ENCODE peak calls at places on chromosomes 16 and 17, in five cellular contexts. A, P, J, H and Z are unnamed samples. For H3K36me3, the result is how much of the 10 kb centered on the place peaks cover.

GRCh38 chr17:19369846-19370492 is 7.4 kb upstream of the B9D1 start:
- DNase-seq in J (no peak), H (no peak), P (peak), A (no peak), Z (no peak)

GRCh38 chr16:87076950-87077749 is 240.0 kb downstream of the C16orf95 start:
- DNase-seq in H (no peak), J (no peak), P (peak), A (peak), Z (peak)

GRCh38 chr17:65099941-65100315 is 37.2 kb upstream of the RGS9 start:
- DNase-seq in J (peak), A (peak), H (no peak), P (peak), Z (peak)

GRCh38 chr17:44187131-44187899 is 543 bp downstream of the TMUB2 start:
- DNase-seq in J (no peak), A (no peak), P (no peak), H (peak), Z (no peak)

GRCh38 chr17:4968166-4968915 is 724 bp upstream of the SPAG7 start:
- DNase-seq in H (no peak), P (no peak), J (no peak), A (no peak), Z (no peak)

GRCh38 chr16:11155284-11155806 is 100.7 kb downstream of the SOCS1 start:
- DNase-seq in J (no peak), H (no peak), P (no peak), A (no peak), Z (no peak)

GRCh38 chr17:21602176-21602575 is 90.1 kb upstream of the KCNJ18 start:
- DNase-seq in H (no peak), P (no peak), J (no peak), A (no peak), Z (no peak)

GRCh38 chr17:76540381-76541300 is 797 bp downstream of the PRCD start:
- DNase-seq in H (peak), J (peak), A (peak), P (peak), Z (no peak)

GRCh38 chr16:8982816-8983215 is 19.1 kb upstream of the USP7 start:
- DNase-seq in J (no peak), A (no peak), H (no peak), P (no peak), Z (no peak)

GRCh38 chr16:50261707-50262235 is 4.6 kb upstream of the ADCY7 start:
- DNase-seq in A (peak), H (no peak), P (peak), J (no peak), Z (peak)

GRCh38 chr17:62807812-62808575 is at the start of gene MARCHF10:
- DNase-seq in A (peak), P (no peak), J (no peak), H (no peak), Z (peak)

GRCh38 chr16:634051-634670 is 1.9 kb downstream of the METTL26 start:
- DNase-seq in J (no peak), A (no peak), P (no peak), H (no peak), Z (peak)

GRCh38 chr16:9102943-9103342 is 11.5 kb downstream of the HAPSTR1 start:
- DNase-seq in A (no peak), J (no peak), P (no peak), H (no peak), Z (no peak)

GRCh38 chr17:77120866-77121265 is 19.9 kb upstream of the SEC14L1 start:
- DNase-seq in A (no peak), P (no peak), H (no peak), J (no peak), Z (no peak)

GRCh38 chr16:87681990-87682570 is 79.8 kb downstream of the JPH3 start:
- DNase-seq in P (no peak), H (no peak), J (no peak), A (no peak), Z (no peak)

GRCh38 chr17:27952366-27952765 is 59.2 kb upstream of the LYRM9 start:
- DNase-seq in H (no peak), A (no peak), P (no peak), J (no peak), Z (no peak)

GRCh38 chr16:82331974-82332750 is 162.1 kb upstream of the MPHOSPH6 start:
- DNase-seq in A (peak), J (no peak), P (no peak), H (no peak), Z (no peak)

GRCh38 chr16:70349783-70350182 is 3.1 kb downstream of the DDX19A start:
- DNase-seq in P (no peak), H (no peak), J (no peak), A (no peak), Z (no peak)

GRCh38 chr16:5027086-5027485 is 6.6 kb downstream of the NAGPA start:
- DNase-seq in A (no peak), P (no peak), J (no peak), H (no peak), Z (no peak)

GRCh38 chr16:25501530-25502255 is 190.1 kb upstream of the HS3ST4 start:
- DNase-seq in H (no peak), J (no peak), A (no peak), P (no peak), Z (no peak)

GRCh38 chr16:48687421-48688038 is 77.5 kb upstream of the N4BP1 start:
- DNase-seq in P (no peak), J (no peak), H (peak), A (peak), Z (peak)

GRCh38 chr16:5428932-5429331 is 331.3 kb upstream of the EEF2KMT start:
- DNase-seq in H (no peak), P (no peak), A (no peak), J (no peak), Z (no peak)

GRCh38 chr17:31715436-31715835 is 143.6 kb downstream of the COPRS start:
- DNase-seq in J (no peak), A (no peak), H (no peak), P (no peak), Z (peak)

GRCh38 chr16:69848635-69849545 is 86.8 kb downstream of the WWP2 start:
- DNase-seq in P (peak), A (peak), H (peak), J (peak), Z (peak)

GRCh38 chr17:79325707-79326106 is 251.1 kb downstream of the ENGASE start:
- DNase-seq in P (no peak), A (no peak), H (no peak), J (no peak), Z (no peak)

GRCh38 chr16:48158296-48158695 is 2.5 kb upstream of the ABCC12 start:
- DNase-seq in A (no peak), P (no peak), H (no peak), J (no peak), Z (no peak)

GRCh38 chr16:57532251-57532625 is 4.1 kb downstream of the CCDC102A start:
- DNase-seq in J (no peak), P (peak), H (no peak), A (peak), Z (peak)

GRCh38 chr17:17551361-17551760 is 40.1 kb downstream of the PEMT start:
- DNase-seq in A (no peak), P (no peak), J (no peak), H (no peak), Z (no peak)

GRCh38 chr16:25045696-25046381 is 30.7 kb upstream of the ARHGAP17 start:
- DNase-seq in J (no peak), P (no peak), A (no peak), H (no peak), Z (no peak)

GRCh38 chr17:82913304-82914043 is 73.7 kb upstream of the ZNF750 start:
- DNase-seq in A (peak), H (no peak), P (no peak), J (no peak), Z (peak)

GRCh38 chr17:42512733-42513251 is 23.2 kb upstream of the NAGLU start:
- DNase-seq in P (peak), H (no peak), A (no peak), J (no peak), Z (no peak)

GRCh38 chr16:75714661-75715060 is 11.6 kb downstream of the CPHXL start:
- DNase-seq in P (no peak), H (no peak), J (no peak), A (no peak), Z (no peak)

DNA sequence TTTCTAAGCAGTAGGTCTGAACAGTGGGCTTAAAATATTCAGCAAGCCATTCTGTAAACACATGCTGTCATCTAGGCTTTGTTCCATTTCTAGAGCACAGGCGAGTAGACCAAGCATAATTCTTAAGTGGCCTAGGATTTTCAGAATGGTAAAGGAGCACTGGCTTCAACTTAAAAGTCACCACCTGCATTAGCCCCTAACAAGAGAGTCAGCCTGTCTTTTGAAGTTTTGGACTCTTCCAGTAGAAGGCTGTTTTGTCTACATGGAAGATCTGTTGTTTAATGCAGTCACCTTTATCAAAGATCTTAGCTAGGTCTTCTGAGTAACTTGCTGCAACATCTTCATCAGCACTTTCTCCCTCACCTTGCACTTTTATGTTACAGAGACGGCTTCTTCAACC is 36.6 kb downstream of the TTC19 start:
- DNase-seq in A (no peak), J (no peak), P (no peak), H (no peak), Z (no peak)
- H3K36me3 ChIP-seq in A (half or more), J (under half), P (half or more), H (half or more), Z (under half)

GRCh38 chr17:40647549-40648325 is at the start of gene SMARCE1:
- DNase-seq in A (peak), P (peak), J (peak), H (peak), Z (peak)
- TF ChIP-seq EP300 in A (no peak), P (no peak), J (no peak), H (no peak), Z (no peak)

GRCh38 chr16:73028721-73029361 is 19.1 kb downstream of the ZFHX3 start:
- DNase-seq in J (no peak), P (peak), A (no peak), H (no peak), Z (no peak)
- H3K27ac ChIP-seq in J (no peak), P (no peak), A (no peak), H (no peak), Z (no peak)

GRCh38 chr16:66605177-66605999 is 884 bp downstream of the CMTM3 start:
- DNase-seq in H (no peak), A (peak), J (no peak), P (peak), Z (no peak)

GRCh38 chr16:66601471-66601870 is 3.0 kb upstream of the CMTM3 start:
- DNase-seq in H (no peak), A (no peak), J (no peak), P (no peak), Z (no peak)

GRCh38 chr16:66603537-66604375 is 748 bp upstream of the CMTM3 start:
- DNase-seq in H (no peak), A (peak), J (peak), P (peak), Z (peak)

GRCh38 chr16:66606000-66606751 is 1.7 kb downstream of the CMTM3 start:
- DNase-seq in J (no peak), A (no peak), H (no peak), P (no peak), Z (no peak)

GRCh38 chr16:66604376-66605176 is at the start of gene CMTM3:
- DNase-seq in P (peak), A (peak), H (no peak), J (peak), Z (peak)
- H3K36me3 ChIP-seq in P (under half), A (under half), H (under half), J (under half), Z (under half)

DNA sequence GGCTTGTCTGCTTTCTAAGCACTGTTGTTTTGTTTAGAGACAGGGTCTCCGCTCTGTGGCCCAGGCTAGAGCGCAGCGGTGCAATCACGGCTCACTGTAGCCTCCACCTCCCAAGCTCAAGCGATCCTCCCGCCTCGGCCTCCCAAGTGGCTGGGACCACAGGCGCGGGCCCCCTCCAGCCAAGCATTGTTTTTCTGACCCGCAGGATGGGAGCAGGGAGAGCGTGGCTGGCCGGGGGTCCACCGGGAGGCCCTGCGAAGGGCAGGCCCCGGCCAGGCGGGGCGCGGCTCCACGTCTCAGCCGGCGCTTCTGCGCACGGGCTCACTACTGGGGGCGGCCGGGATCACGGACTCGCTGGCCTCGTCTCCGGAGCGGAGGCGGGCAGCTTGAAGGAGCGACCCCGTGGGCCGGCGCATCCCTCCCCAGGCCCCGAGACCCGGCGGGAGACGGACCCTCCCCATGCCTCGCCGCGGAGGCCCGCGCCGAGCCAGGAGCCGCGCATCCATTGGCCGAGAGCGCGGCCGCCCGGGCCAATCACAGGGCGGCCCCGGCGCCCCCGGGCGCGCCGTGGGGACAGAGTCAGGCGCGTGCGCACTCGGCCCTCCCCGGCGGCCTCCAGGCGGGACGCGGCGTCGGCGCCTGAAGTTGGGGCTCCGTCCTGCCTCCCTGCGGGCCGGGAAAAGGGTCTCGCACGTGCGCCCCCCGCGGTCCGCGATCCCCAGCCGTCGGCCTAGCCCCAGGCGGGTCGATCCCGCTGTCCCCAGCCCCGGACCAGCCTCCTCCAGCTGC is 24.9 kb downstream of the ACTG1 start:
- DNase-seq in A (peak), H (no peak), P (peak), J (peak), Z (peak)
- TF ChIP-seq EP300 in A (no peak), H (no peak), P (no peak), J (no peak), Z (no peak)

GRCh38 chr16:88785106-88785924 is at the start of gene PIEZO1:
- DNase-seq in P (peak), H (no peak), J (peak), A (peak), Z (peak)

GRCh38 chr16:88783391-88784073 is 1.5 kb downstream of the PIEZO1 start:
- DNase-seq in P (peak), A (peak), H (no peak), J (no peak), Z (peak)

GRCh38 chr16:88782454-88783390 is 2.3 kb downstream of the PIEZO1 start:
- DNase-seq in J (no peak), P (peak), H (no peak), A (no peak), Z (no peak)

GRCh38 chr16:88784074-88784855 is 755 bp downstream of the PIEZO1 start:
- DNase-seq in P (peak), H (no peak), A (peak), J (peak), Z (peak)

GRCh38 chr16:88784856-88785105 is 239 bp downstream of the PIEZO1 start:
- DNase-seq in H (no peak), P (no peak), A (no peak), J (no peak), Z (no peak)
- H3K27ac ChIP-seq in H (peak), P (peak), A (peak), J (peak), Z (peak)

GRCh38 chr17:57108656-57109392 is 23.8 kb downstream of the AKAP1 start:
- DNase-seq in A (no peak), H (no peak), P (no peak), J (no peak), Z (peak)
- H3K36me3 ChIP-seq in A (under half), H (under half), P (under half), J (under half), Z (under half)

DNA sequence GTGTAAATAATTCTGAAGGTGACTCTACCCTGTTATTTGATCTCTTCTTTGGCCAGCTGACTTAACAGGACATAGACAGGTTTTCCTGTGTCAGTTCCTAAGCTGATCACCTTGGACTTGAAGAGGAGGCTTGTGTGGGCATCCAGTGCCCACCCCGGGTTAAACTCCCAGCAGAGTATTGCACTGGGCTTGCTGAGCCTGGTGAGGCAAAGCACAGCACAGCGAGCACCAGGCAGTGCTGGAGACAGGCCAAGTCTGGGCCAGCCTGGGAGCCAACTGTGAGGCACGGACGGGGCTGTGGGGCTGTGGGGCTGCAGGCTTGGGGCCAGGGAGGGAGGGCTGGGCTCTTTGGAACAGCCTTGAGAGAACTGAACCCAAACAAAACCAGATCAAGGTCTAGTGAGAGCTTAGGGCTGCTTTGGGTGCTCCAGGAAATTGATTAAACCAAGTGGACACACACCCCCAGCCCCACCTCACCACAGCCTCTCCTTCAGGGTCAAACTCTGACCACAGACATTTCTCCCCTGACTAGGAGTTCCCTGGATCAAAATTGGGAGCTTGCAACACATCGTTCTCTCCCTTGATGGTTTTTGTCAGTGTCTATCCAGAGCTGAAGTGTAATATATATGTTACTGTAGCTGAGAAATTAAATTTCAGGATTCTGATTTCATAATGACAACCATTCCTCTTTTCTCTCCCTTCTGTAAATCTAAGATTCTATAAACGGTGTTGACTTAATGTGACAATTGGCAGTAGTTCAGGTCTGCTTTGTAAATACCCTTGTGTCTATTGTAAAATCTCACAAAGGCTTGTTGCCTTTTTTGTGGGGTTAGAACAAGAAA is 5.1 kb downstream of the STH start:
- DNase-seq in J (no peak), A (peak), H (no peak), P (peak), Z (no peak)
- TF ChIP-seq EP300 in J (no peak), A (no peak), H (no peak), P (no peak), Z (no peak)

DNA sequence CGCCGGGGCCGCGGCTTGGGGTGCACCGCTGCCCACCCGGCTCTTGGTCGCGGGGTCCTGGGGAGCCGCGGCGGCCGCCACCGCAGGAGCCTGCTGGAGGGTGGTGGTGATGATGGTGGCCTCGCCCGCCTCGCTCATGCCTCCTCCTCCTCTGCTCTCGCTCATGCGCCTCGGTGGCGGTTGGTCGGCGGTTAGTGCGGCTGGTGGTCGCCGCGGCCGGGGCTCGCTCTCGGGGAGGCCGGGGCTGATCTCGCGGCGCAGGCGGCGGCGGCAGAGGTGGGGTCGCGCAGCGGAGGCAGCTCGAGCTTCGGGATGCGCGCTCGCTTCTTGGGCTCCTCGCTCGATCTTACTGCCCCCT is 41.6 kb downstream of the AHSP start:
- DNase-seq in P (no peak), A (no peak), H (no peak), J (no peak), Z (peak)
- H3K27ac ChIP-seq in P (no peak), A (no peak), H (no peak), J (no peak), Z (no peak)

GRCh38 chr17:81903896-81904599 is 2.0 kb downstream of the NPB start:
- DNase-seq in J (no peak), H (no peak), A (no peak), P (no peak), Z (peak)
- H3K36me3 ChIP-seq in J (under half), H (half or more), A (under half), P (under half), Z (under half)